ENCODE peak calls at places on chromosomes 16 and 17, in six cellular contexts. X is CD4-positive, alpha-beta T cell; B is fibroblast of pulmonary artery; C is astrocyte of the spinal cord; L is tibial artery; J is AG09309. R is an unnamed sample.

GRCh38 chr16:85615014-85615851 is 2.1 kb downstream of the GSE1 start:
- DNase-seq in X (peak; percentile 37), B (no peak), C (no peak), L (peak; percentile 43), J (no peak), R (no peak)

GRCh38 chr17:81821603-81822311 is 11.3 kb downstream of the MCRIP1 start:
- DNase-seq in X (no peak), B (peak; percentile 48), C (peak; percentile 34), L (peak; percentile 55), J (no peak), R (no peak)

GRCh38 chr16:59878479-59878878 is 1144.4 kb upstream of the GOT2 start:
- DNase-seq in X (no peak), B (peak; percentile 35), C (peak; percentile 79), L (no peak), J (no peak), R (no peak)

GRCh38 chr17:75645889-75646625 is 12.8 kb downstream of the SMIM5 start:
- DNase-seq in X (no peak), B (peak; percentile 18), C (no peak), L (peak; percentile 44), J (no peak), R (no peak)

GRCh38 chr17:82927661-82928601 is 88.1 kb upstream of the ZNF750 start:
- DNase-seq in X (no peak), B (no peak), C (no peak), L (peak; percentile 5), J (no peak), R (peak; percentile 26)

GRCh38 chr17:9291912-9292562 is 270.7 kb downstream of the NTN1 start:
- DNase-seq in X (peak; percentile 16), B (peak; percentile 30), C (peak; percentile 8), L (peak; percentile 57), J (no peak), R (no peak)

GRCh38 chr17:39527220-39527813 is 66.0 kb downstream of the CDK12 start:
- DNase-seq in X (no peak), B (peak; percentile 27), C (no peak), L (no peak), J (no peak), R (no peak)

GRCh38 chr16:63361032-63361624 is 1324.9 kb upstream of the CDH8 start:
- DNase-seq in X (no peak), B (peak; percentile 78), C (peak; percentile 67), L (no peak), J (no peak), R (no peak)

GRCh38 chr16:6643083-6643686 is 689.5 kb upstream of the RBFOX1 start:
- DNase-seq in X (peak; percentile 3), B (peak; percentile 69), C (peak; percentile 56), L (peak; percentile 55), J (peak; percentile 18), R (no peak)

GRCh38 chr17:29568331-29569244 is at the start of gene TP53I13:
- DNase-seq in X (peak; percentile 93), B (peak; percentile 78), C (peak; percentile 84), L (peak; percentile 84), J (no peak), R (no peak)

GRCh38 chr17:29566473-29567361 is at the start of gene ABHD15:
- DNase-seq in X (peak; percentile 48), B (peak; percentile 63), C (peak; percentile 62), L (peak; percentile 66), J (no peak), R (no peak)

GRCh38 chr17:29567362-29568330 is 809 bp upstream of the ABHD15 start:
- DNase-seq in X (peak; percentile 72), B (no peak), C (peak; percentile 44), L (peak; percentile 62), J (no peak), R (no peak)

GRCh38 chr17:29563816-29564215 is 3.0 kb downstream of the ABHD15 start:
- DNase-seq in X (no peak), B (no peak), C (no peak), L (no peak), J (no peak), R (no peak)

DNA sequence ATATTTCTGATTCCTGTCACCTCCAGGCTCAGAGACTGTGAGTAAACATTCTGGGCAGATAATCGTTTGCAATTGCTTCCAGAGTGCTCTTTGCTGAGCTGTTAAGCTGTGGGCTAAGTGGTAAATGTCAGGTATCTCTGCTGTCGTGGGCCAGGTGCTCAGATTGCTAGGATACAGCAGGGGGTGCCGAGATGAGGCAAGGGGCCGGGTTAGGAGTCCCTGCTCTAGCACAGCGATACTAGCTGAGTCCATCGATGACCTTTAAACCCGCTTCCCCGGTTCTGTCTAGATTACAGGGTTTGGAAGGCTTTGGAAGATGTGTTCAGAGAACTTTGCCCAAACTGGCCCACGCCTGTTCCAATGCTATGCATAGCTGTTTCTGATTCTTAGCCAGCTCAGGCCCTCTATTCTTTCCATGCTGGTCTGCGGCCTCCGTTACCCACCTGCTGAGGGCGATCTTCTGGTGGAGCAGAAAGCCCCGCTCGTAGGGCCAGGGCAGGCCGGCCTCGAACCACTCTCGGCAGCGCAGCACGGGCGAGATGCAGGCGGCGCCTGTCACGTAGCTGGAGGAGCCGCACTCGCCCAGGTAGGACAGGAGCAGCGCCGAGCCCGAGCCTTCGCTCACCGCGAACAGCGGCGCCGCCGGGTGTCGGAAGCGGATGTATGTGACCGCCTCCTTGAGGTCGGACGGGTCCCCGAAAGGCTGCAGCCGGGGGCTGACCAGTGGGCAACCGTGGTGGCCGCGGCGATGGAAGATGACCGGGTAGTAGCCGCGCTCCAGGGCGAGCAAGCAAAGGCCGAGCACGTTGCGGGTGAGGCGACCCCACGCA is 979 bp downstream of the ABHD15 start:
- DNase-seq in X (peak; percentile 59), B (no peak), C (no peak), L (no peak), J (no peak), R (no peak)
- TF ChIP-seq CTCF in X (peak; percentile 25), B (no peak), C (peak; percentile 26), L (no peak), J (peak; percentile 1), R (peak; percentile 27)

DNA sequence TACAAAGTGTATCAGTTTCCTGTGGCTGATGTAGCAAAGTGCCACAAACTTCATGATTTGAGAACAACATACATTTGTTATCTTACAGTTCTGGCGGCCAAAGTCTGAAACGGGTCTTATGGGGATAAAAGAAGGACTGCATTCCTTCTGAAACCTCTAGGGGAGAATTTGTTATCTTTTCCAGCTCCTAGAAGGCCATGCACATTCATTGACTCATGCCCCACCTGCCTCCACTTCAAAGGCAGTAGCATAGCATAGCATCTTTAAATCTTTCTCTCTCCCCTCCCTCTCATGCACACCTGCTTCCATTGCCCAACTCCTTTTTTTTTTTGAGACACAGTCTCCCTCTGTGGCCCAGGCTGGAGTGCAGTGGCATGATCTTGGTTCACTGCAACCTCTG is 190.7 kb upstream of the DYNLRB2 start:
- DNase-seq in X (no peak), B (no peak), C (no peak), L (no peak), J (no peak), R (no peak)
- TF ChIP-seq CTCF in X (no peak), B (no peak), C (no peak), L (no peak), J (no peak), R (no peak)

GRCh38 chr16:56631832-56632159 is 663 bp upstream of the MT1M start:
- DNase-seq in X (no peak), B (no peak), C (no peak), L (no peak), J (no peak), R (no peak)

GRCh38 chr16:56628486-56629035 is 3.0 kb downstream of the MT1E start:
- DNase-seq in X (no peak), B (no peak), C (no peak), L (no peak), J (no peak), R (no peak)

GRCh38 chr16:56631197-56631596 is 1.3 kb upstream of the MT1M start:
- DNase-seq in X (no peak), B (no peak), C (no peak), L (no peak), J (no peak), R (no peak)

GRCh38 chr16:56630134-56630533 is 2.3 kb upstream of the MT1M start:
- DNase-seq in X (no peak), B (no peak), C (no peak), L (no peak), J (no peak), R (no peak)

GRCh38 chr16:56629531-56629930 is 2.9 kb upstream of the MT1M start:
- DNase-seq in X (no peak), B (no peak), C (no peak), L (no peak), J (no peak), R (no peak)
- TF ChIP-seq CTCF in X (no peak), B (no peak), C (no peak), L (no peak), J (no peak), R (no peak)

GRCh38 chr16:84044108-84044488 is 1.5 kb upstream of the SLC38A8 start:
- DNase-seq in X (no peak), B (peak; percentile 40), C (no peak), L (no peak), J (no peak), R (no peak)
- TF ChIP-seq CTCF in X (no peak), B (peak; percentile 46), C (peak; percentile 44), L (no peak), J (peak; percentile 50), R (peak; percentile 39)